ENCODE peak calls at places on chromosomes 2 and 18, in four cellular contexts. H, D, Z and C are unnamed samples.

GRCh38 chr2:178846458-178846802 is 39.2 kb upstream of the TTN start:
- DNase-seq in H (no peak), D (no peak), Z (no peak), C (no peak)

GRCh38 chr18:49733321-49733720 is 80.0 kb downstream of the ACAA2 start:
- DNase-seq in H (no peak), D (no peak), Z (no peak), C (no peak)

GRCh38 chr2:74102516-74102915 is 45.2 kb downstream of the BOLA3 start:
- DNase-seq in H (no peak), D (no peak), Z (no peak), C (no peak)

GRCh38 chr2:130391872-130392670 is 36.2 kb downstream of the PTPN18 start:
- DNase-seq in H (no peak), D (no peak), Z (no peak), C (no peak)

GRCh38 chr2:149049142-149049541 is 10.6 kb downstream of the LYPD6B start:
- DNase-seq in H (no peak), D (no peak), Z (no peak), C (no peak)

GRCh38 chr18:74084184-74084583 is 63.5 kb downstream of the FBXO15 start:
- DNase-seq in H (no peak), D (no peak), Z (no peak), C (no peak)

GRCh38 chr18:3151379-3152264 is 68.1 kb downstream of the MYOM1 start:
- DNase-seq in H (no peak), D (no peak), Z (no peak), C (no peak)

GRCh38 chr18:5444269-5444668 is 99.5 kb downstream of the EPB41L3 start:
- DNase-seq in H (no peak), D (no peak), Z (no peak), C (no peak)

GRCh38 chr2:127700527-127701192 is 637 bp upstream of the SFT2D3 start:
- DNase-seq in H (peak; percentile 93), D (no peak), Z (peak; percentile 84), C (peak; percentile 62)

GRCh38 chr2:168244318-168244717 is 3.1 kb downstream of the STK39 start:
- DNase-seq in H (no peak), D (peak; percentile 29), Z (no peak), C (no peak)

GRCh38 chr2:104388296-104388695 is 465.6 kb upstream of the POU3F3 start:
- DNase-seq in H (no peak), D (no peak), Z (no peak), C (no peak)

GRCh38 chr2:239459581-239459980 is 58.8 kb upstream of the HDAC4 start:
- DNase-seq in H (no peak), D (no peak), Z (peak; percentile 37), C (no peak)

GRCh38 chr18:43571078-43571689 is 293.9 kb upstream of the SYT4 start:
- DNase-seq in H (no peak), D (no peak), Z (no peak), C (peak; percentile 12)

GRCh38 chr2:102286041-102286440 is 25.3 kb upstream of the IL1RL1 start:
- DNase-seq in H (no peak), D (no peak), Z (no peak), C (no peak)

GRCh38 chr2:70697603-70698383 is 70.2 kb downstream of the ADD2 start:
- DNase-seq in H (no peak), D (no peak), Z (no peak), C (no peak)

GRCh38 chr2:111944536-111945210 is 46.3 kb downstream of the MERTK start:
- DNase-seq in H (no peak), D (no peak), Z (no peak), C (no peak)

GRCh38 chr2:186617771-186618170 is 27.9 kb downstream of the ITGAV start:
- DNase-seq in H (no peak), D (no peak), Z (no peak), C (no peak)

GRCh38 chr2:1675633-1676032 is 68.7 kb downstream of the PXDN start:
- DNase-seq in H (peak; percentile 65), D (no peak), Z (peak; percentile 64), C (no peak)

GRCh38 chr2:71718686-71719085 is 265.3 kb downstream of the DYSF start:
- DNase-seq in H (no peak), D (no peak), Z (no peak), C (no peak)

GRCh38 chr2:72083751-72084583 is 63.7 kb downstream of the CYP26B1 start:
- DNase-seq in H (no peak), D (no peak), Z (no peak), C (no peak)

GRCh38 chr2:224776795-224777562 is 60.8 kb upstream of the CCDC195 start:
- DNase-seq in H (no peak), D (no peak), Z (no peak), C (no peak)

GRCh38 chr18:34707670-34708069 is 2.4 kb upstream of the DTNA start:
- DNase-seq in H (peak; percentile 54), D (no peak), Z (no peak), C (no peak)

GRCh38 chr2:55114597-55114996 is 64.3 kb upstream of the RTN4 start:
- DNase-seq in H (no peak), D (no peak), Z (no peak), C (no peak)

GRCh38 chr18:43705850-43706249 is 428.6 kb upstream of the SYT4 start:
- DNase-seq in H (no peak), D (no peak), Z (no peak), C (no peak)

GRCh38 chr2:219540784-219541504 is 2.7 kb downstream of the CHPF start:
- DNase-seq in H (no peak), D (no peak), Z (no peak), C (no peak)

GRCh38 chr2:219542931-219543595 is 546 bp downstream of the CHPF start:
- DNase-seq in H (peak; percentile 69), D (no peak), Z (no peak), C (no peak)

GRCh38 chr2:219539926-219540678 is 3.5 kb downstream of the CHPF start:
- DNase-seq in H (no peak), D (no peak), Z (no peak), C (no peak)

GRCh38 chr2:219543596-219544358 is at the start of the genes CHPF and TMEM198:
- DNase-seq in H (peak; percentile 99), D (peak; percentile 82), Z (peak; percentile 98), C (peak; percentile 97)

GRCh38 chr2:219541611-219542180 is 1.9 kb downstream of the CHPF start:
- DNase-seq in H (peak; percentile 87), D (peak; percentile 80), Z (peak; percentile 88), C (peak; percentile 69)
- H3K4me3 ChIP-seq in H (peak overlapping the region; percentile 38), D (peak overlapping the region; percentile 56), Z (peak overlapping the region; percentile 85), C (peak overlapping the region; percentile 84)

GRCh38 chr18:58097907-58098166 is 53.8 kb downstream of the NEDD4L start:
- DNase-seq in H (no peak), D (no peak), Z (no peak), C (no peak)

GRCh38 chr18:58097127-58097906 is 53.3 kb downstream of the NEDD4L start:
- DNase-seq in H (no peak), D (no peak), Z (no peak), C (no peak)

GRCh38 chr18:58095251-58095650 is 51.2 kb downstream of the NEDD4L start:
- DNase-seq in H (no peak), D (no peak), Z (no peak), C (no peak)

GRCh38 chr18:58096658-58097057 is 52.6 kb downstream of the NEDD4L start:
- DNase-seq in H (no peak), D (no peak), Z (no peak), C (no peak)

DNA sequence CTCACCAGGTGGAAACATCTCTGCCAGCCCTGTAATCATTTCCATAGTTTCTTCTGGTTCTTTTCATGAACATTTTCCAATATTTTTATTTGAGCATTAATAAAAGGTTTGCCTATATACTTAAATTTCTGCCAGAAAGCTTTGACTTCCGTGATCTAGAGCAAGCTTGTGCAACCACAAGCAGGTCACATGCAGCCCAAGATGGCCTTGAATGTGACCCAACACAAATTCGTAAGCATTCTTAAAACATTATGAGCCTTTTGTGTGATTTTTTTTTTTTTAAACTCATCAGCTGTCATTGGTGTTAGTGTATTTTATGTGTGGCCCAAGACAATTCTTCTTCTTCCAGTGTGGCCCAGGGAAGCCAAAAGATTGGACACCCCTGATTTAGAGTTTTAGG is 51.6 kb downstream of the NEDD4L start:
- DNase-seq in H (no peak), D (no peak), Z (no peak), C (no peak)
- H3K4me1 ChIP-seq in H (no peaks in the 10 kb centered on the region), D (no peaks in the 10 kb centered on the region), Z (no peaks in the 10 kb centered on the region), C (no peaks in the 10 kb centered on the region)

DNA sequence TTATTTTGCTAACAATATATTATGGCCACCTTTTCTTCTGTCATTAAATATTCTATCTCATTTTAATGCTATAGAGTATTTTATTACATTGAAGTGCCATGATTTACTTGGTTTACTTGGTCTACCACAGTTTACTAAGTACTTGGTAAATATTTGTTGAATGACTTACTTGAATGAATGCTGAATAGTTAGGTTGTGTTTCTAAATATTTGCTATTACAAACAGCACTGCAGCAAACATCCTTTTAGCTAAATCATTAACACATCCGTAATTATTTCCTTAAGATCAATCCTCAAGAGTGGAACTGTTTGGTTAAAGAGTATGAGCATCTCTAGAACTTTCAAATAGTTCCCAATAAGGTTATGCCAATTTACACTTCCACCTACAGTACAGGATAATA is 318.7 kb downstream of the MYCN start:
- DNase-seq in H (no peak), D (no peak), Z (no peak), C (no peak)
- TF ChIP-seq CTCF in H (no peak), D (no peak), Z (no peak), C (no peak)

GRCh38 chr2:120886967-120887672 is 151.5 kb downstream of the GLI2 start:
- DNase-seq in H (peak; percentile 46), D (no peak), Z (no peak), C (no peak)

GRCh38 chr2:120886534-120886961 is 150.9 kb downstream of the GLI2 start:
- DNase-seq in H (peak; percentile 45), D (no peak), Z (no peak), C (no peak)

GRCh38 chr2:120888851-120889250 is 153.2 kb downstream of the GLI2 start:
- DNase-seq in H (peak; percentile 14), D (no peak), Z (no peak), C (no peak)

GRCh38 chr2:120889936-120890335 is 154.3 kb downstream of the GLI2 start:
- DNase-seq in H (no peak), D (no peak), Z (no peak), C (no peak)

GRCh38 chr2:120887844-120888243 is 152.2 kb downstream of the GLI2 start:
- DNase-seq in H (peak; percentile 75), D (no peak), Z (no peak), C (no peak)
- H3K4me3 ChIP-seq in H (peak overlapping the region; percentile 12), D (no peak overlapping the region), Z (no peak overlapping the region), C (no peak overlapping the region)

GRCh38 chr2:23510471-23510870 is 125.5 kb downstream of the KLHL29 start:
- DNase-seq in H (no peak), D (no peak), Z (no peak), C (peak; percentile 54)
- H3K4me1 ChIP-seq in H (peaks cover 24% of the 10 kb centered on the region), D (no peaks in the 10 kb centered on the region), Z (no peaks in the 10 kb centered on the region), C (peaks cover 16% of the 10 kb centered on the region)

DNA sequence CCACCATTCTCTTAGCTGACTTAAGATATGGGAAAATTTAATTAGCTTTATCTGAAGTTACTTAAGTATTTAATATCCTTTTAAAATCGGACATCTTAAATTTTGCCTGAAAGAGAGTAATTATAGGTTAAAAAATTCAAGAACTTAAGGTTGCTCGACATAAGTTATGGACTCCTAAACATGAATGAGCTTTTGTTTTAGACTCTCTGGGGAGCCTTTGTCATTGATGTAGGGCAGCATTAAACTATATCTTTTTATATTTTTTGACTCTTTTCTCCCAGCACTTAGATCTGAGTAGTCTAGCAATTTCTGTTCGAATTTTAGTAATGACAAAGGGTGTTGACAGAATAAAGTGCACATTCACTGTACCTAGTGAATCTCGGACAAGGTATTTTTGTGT is 4.7 kb downstream of the PHLPP1 start:
- DNase-seq in H (no peak), D (no peak), Z (no peak), C (no peak)
- TF ChIP-seq CTCF in H (no peak), D (no peak), Z (no peak), C (no peak)